ENCODE peak calls at places on chromosome 11, in seven cellular contexts. I is A549, K is IMR-90, M is H9, Z is mammary epithelial cell, E is neural progenitor cell, V is PC-3. O is an unnamed sample.

GRCh38 chr11:3947084-3947483 is 91.6 kb downstream of the STIM1 start:
- DNase-seq in I (no peak), K (peak), M (no peak), Z (no peak), E (no peak), V (no peak), O (no peak)

GRCh38 chr11:36116161-36116560 is 172.3 kb downstream of the LDLRAD3 start:
- DNase-seq in I (no peak), K (no peak), M (no peak), Z (no peak), E (no peak), V (no peak), O (no peak)

GRCh38 chr11:74683279-74683871 is 47.9 kb downstream of the CHRDL2 start:
- DNase-seq in I (no peak), K (no peak), M (no peak), Z (no peak), E (peak), V (no peak), O (no peak)

GRCh38 chr11:71247551-71248250 is 4.7 kb downstream of the SHANK2 start:
- DNase-seq in I (no peak), K (no peak), M (peak), Z (no peak), E (peak), V (no peak), O (no peak)

GRCh38 chr11:16186680-16187079 is 169.7 kb downstream of the SOX6 start:
- DNase-seq in I (no peak), K (no peak), M (no peak), Z (no peak), E (no peak), V (no peak), O (no peak)

GRCh38 chr11:87254582-87254981 is 216.8 kb downstream of the TMEM135 start:
- DNase-seq in I (no peak), K (no peak), M (no peak), Z (no peak), E (no peak), V (no peak), O (no peak)

GRCh38 chr11:68330700-68331337 is 18.4 kb downstream of the LRP5 start:
- DNase-seq in I (no peak), K (no peak), M (no peak), Z (no peak), E (no peak), V (no peak), O (no peak)

GRCh38 chr11:80414766-80415165 is 973.9 kb upstream of the TENM4 start:
- DNase-seq in I (no peak), K (no peak), M (no peak), Z (peak), E (no peak), V (peak), O (no peak)

GRCh38 chr11:14702760-14703159 is 59.2 kb downstream of the PDE3B start:
- DNase-seq in I (no peak), K (no peak), M (no peak), Z (no peak), E (no peak), V (no peak), O (no peak)

GRCh38 chr11:13664351-13664750 is 4.1 kb upstream of the FAR1 start:
- DNase-seq in I (no peak), K (no peak), M (no peak), Z (peak), E (no peak), V (no peak), O (no peak)

GRCh38 chr11:29530961-29531360 is 485.9 kb downstream of the KCNA4 start:
- DNase-seq in I (no peak), K (no peak), M (no peak), Z (no peak), E (no peak), V (no peak), O (no peak)

GRCh38 chr11:32916361-32916760 is 23.8 kb downstream of the QSER1 start:
- DNase-seq in I (no peak), K (no peak), M (no peak), Z (no peak), E (no peak), V (no peak), O (no peak)

GRCh38 chr11:10936999-10937398 is 79.1 kb upstream of the ZBED5 start:
- DNase-seq in I (no peak), K (no peak), M (no peak), Z (no peak), E (no peak), V (no peak), O (no peak)

GRCh38 chr11:128716231-128716630 is 22.4 kb downstream of the FLI1 start:
- DNase-seq in I (no peak), K (no peak), M (no peak), Z (no peak), E (no peak), V (no peak), O (no peak)

GRCh38 chr11:59617876-59618275 is 2.3 kb upstream of the OSBP start:
- DNase-seq in I (no peak), K (no peak), M (no peak), Z (no peak), E (no peak), V (no peak), O (no peak)

GRCh38 chr11:69060806-69061712 is 12.3 kb downstream of the TPCN2 start:
- DNase-seq in I (no peak), K (no peak), M (no peak), Z (no peak), E (no peak), V (no peak), O (no peak)

GRCh38 chr11:20458905-20459632 is 71.6 kb downstream of the PRMT3 start:
- DNase-seq in I (no peak), K (no peak), M (no peak), Z (no peak), E (no peak), V (no peak), O (no peak)

GRCh38 chr11:128530119-128531091 is 57.0 kb downstream of the ETS1 start:
- DNase-seq in I (no peak), K (peak), M (no peak), Z (peak), E (no peak), V (peak), O (no peak)

GRCh38 chr11:47003180-47003877 is 66.8 kb downstream of the CSTPP1 start:
- DNase-seq in I (no peak), K (no peak), M (no peak), Z (no peak), E (no peak), V (no peak), O (peak)

GRCh38 chr11:134126197-134126822 is 57.4 kb downstream of the JAM3 start:
- DNase-seq in I (no peak), K (peak), M (peak), Z (peak), E (no peak), V (peak), O (no peak)

GRCh38 chr11:17683378-17684161 is 35.8 kb upstream of the MYOD1 start:
- DNase-seq in I (no peak), K (peak), M (no peak), Z (peak), E (no peak), V (peak), O (no peak)

GRCh38 chr11:131998020-131998419 is 627.6 kb downstream of the NTM start:
- DNase-seq in I (no peak), K (no peak), M (no peak), Z (no peak), E (no peak), V (no peak), O (no peak)

GRCh38 chr11:130924750-130925149 is 8.5 kb upstream of the SNX19 start:
- DNase-seq in I (no peak), K (no peak), M (no peak), Z (no peak), E (no peak), V (no peak), O (no peak)

GRCh38 chr11:118910309-118911112 is 15.2 kb downstream of the BCL9L start:
- DNase-seq in I (no peak), K (peak), M (peak), Z (peak), E (peak), V (peak), O (no peak)

GRCh38 chr11:78414321-78415051 is 3.1 kb downstream of the GAB2 start:
- DNase-seq in I (peak), K (peak), M (no peak), Z (no peak), E (no peak), V (peak), O (peak)

GRCh38 chr11:69905611-69906452 is 86.6 kb upstream of the FGF3 start:
- DNase-seq in I (no peak), K (no peak), M (no peak), Z (no peak), E (no peak), V (no peak), O (no peak)

GRCh38 chr11:86245369-86246292 is 1.1 kb downstream of the EED start:
- DNase-seq in I (peak), K (peak), M (peak), Z (peak), E (peak), V (no peak), O (peak)

GRCh38 chr11:77619576-77620198 is 17.9 kb downstream of the CLNS1A start:
- DNase-seq in I (peak), K (peak), M (no peak), Z (peak), E (peak), V (peak), O (peak)

GRCh38 chr11:27204527-27204926 is 158.5 kb downstream of the CCDC34 start:
- DNase-seq in I (no peak), K (no peak), M (peak), Z (no peak), E (no peak), V (peak), O (peak)

GRCh38 chr11:119589011-119589410 is 140.0 kb downstream of the NECTIN1 start:
- DNase-seq in I (no peak), K (no peak), M (no peak), Z (no peak), E (no peak), V (no peak), O (no peak)

GRCh38 chr11:102014756-102015155 is 32.5 kb upstream of the CFAP300 start:
- DNase-seq in I (no peak), K (no peak), M (no peak), Z (no peak), E (no peak), V (no peak), O (no peak)

GRCh38 chr11:20087118-20087521 is 73.2 kb downstream of the DBX1 start:
- DNase-seq in I (no peak), K (peak), M (no peak), Z (no peak), E (no peak), V (no peak), O (no peak)

GRCh38 chr11:44322243-44322642 is 12.3 kb upstream of the ALX4 start:
- DNase-seq in I (no peak), K (no peak), M (no peak), Z (no peak), E (no peak), V (no peak), O (no peak)

GRCh38 chr11:100716848-100717247 is 29.8 kb downstream of the ARHGAP42 start:
- DNase-seq in I (no peak), K (no peak), M (no peak), Z (no peak), E (no peak), V (no peak), O (no peak)

GRCh38 chr11:100715163-100715792 is 28.2 kb downstream of the ARHGAP42 start:
- DNase-seq in I (no peak), K (no peak), M (no peak), Z (no peak), E (no peak), V (no peak), O (no peak)

GRCh38 chr11:100719809-100720221 is 32.7 kb downstream of the ARHGAP42 start:
- DNase-seq in I (peak), K (peak), M (peak), Z (peak), E (peak), V (peak), O (no peak)

GRCh38 chr11:100719362-100719761 is 32.3 kb downstream of the ARHGAP42 start:
- DNase-seq in I (no peak), K (peak), M (peak), Z (peak), E (peak), V (peak), O (no peak)
- H3K4me2 ChIP-seq in I (peak), K (no peak), M (peak), Z (peak), E (peak), V (peak), O (no peak)

DNA sequence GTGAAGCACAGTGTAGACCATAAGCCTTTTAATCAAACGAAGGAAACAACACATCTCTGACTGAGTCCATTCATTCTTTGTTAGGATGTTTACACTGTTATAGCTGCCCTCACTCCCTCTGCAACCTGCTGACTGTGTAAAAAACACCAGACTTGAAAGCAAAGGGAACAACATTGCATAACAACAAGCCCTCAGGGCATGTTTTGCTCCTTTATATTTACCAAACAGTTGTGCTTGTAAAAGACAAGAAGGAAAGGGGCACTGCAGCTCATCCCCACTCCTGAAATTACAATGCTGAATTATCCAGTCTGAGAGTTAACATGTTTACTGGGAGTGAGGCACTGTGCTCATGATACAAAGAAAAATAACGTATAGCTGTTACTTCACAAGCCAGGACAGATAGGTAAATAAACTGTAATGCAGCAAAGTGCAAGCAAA is 46.4 kb downstream of the RAB30 start:
- DNase-seq in I (no peak), K (no peak), M (no peak), Z (no peak), E (no peak), V (peak), O (no peak)
- H3K4me2 ChIP-seq in I (peak), K (no peak), M (no peak), Z (no peak), E (peak), V (no peak), O (peak)

DNA sequence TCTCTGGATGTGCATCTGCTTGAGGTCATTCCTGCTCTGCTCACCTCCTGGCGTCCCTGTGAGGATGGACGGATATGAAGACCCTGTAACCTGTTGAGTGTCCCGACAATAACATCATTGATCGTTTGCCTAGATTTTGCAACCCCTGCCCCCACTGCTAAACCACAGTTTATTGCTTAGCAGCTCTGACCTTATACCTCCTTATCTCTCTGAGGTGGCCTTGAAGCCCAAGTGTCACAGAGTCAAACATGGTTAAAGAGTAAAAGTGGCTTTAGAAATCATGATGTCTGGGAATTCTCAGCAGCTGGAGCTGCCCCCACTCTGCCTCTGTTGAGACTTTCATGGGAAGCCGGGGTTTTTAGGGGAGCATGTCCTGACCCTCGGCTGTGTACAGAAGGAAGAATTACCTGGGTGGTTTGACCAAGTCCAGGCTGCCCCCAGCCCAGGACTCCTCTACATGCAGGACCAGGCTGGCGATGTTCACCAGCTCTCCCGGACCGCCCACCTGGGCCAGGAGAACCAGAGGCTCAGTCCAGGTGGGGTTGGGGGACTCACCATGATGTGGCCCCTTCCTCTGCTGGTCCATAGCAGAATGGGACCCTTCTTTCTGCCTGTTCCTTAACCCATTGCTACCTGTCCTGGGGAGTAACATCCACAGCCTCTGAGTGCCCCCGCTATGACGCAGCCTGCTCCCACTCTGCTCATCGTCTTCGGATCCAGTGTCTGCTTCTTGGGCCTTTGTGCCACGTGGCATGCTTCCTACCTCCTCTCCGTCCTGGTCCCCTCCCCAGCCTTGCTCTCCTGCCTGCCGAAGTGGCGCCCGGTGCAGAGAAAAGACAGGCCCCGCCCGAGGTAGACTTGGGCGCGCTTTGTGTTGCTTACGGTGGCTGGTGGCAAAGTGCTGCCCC is 33.4 kb upstream of the FTH1 start:
- DNase-seq in I (no peak), K (no peak), M (no peak), Z (no peak), E (no peak), V (no peak), O (no peak)
- H3K4me2 ChIP-seq in I (peak), K (no peak), M (no peak), Z (no peak), E (no peak), V (no peak), O (no peak)

DNA sequence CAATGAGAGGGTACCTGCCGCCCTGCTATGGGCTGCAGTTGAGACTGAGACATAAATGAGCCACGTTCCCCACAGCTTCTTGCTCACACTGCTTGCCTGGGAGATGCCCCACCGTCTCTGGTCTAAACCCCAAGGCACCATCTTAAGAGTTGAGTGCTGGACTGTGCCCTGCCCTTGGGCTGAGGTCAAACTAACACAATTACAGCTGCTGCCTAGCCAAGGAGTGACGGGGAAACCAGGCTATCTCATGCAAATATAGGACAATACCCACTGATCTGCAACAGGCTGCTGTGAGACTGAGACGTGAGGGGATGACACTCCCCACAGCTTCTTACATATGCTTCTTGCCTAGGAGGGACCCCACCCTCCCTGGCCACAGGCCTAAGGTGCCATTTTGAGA is 7.8 kb upstream of the MS4A8 start:
- DNase-seq in I (no peak), K (no peak), M (no peak), Z (no peak), E (no peak), V (no peak), O (no peak)
- H3K4me2 ChIP-seq in I (no peak), K (no peak), M (no peak), Z (no peak), E (no peak), V (no peak), O (no peak)

DNA sequence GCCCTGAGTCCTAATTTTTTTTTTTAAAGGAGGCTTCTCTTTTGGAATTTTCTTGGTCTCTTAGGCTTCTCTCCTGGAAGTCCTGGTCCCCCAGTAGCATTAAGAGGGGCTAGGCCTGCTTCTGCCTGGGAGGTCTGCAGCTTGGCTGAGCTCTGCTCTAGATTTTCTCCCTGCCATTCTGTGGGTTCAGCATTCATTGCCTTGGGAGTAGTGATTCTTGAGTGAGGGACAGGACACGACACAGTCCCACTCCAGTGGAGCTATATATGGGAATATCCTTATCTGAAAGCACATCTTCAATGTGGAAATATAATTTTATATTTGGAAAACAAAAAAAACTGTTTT is 3.7 kb downstream of the IGSF22 start:
- DNase-seq in I (no peak), K (no peak), M (no peak), Z (no peak), E (no peak), V (no peak), O (no peak)
- H3K4me2 ChIP-seq in I (peak), K (no peak), M (peak), Z (no peak), E (peak), V (no peak), O (peak)